ENCODE peak calls at places on chromosomes 2 and 18, in ten cellular contexts. P is GM12864; E is GM04504; N is GM23248; R is epithelial cell of esophagus; U is kidney tubule cell; B is caudate nucleus; S is NCI-H2081; L is effector memory CD4-positive, alpha-beta T cell; O is neuronal stem cell. C is an unnamed sample.

GRCh38 chr2:171509945-171510731 is 12.1 kb upstream of the CYBRD1 start:
- DNase-seq in P (peak; percentile 64), U (no peak), B (no peak), L (no peak), S (no peak), O (no peak), N (peak; percentile 10), E (no peak), R (no peak), C (no peak)

GRCh38 chr2:68936462-68936861 is 16.2 kb downstream of the GKN2 start:
- DNase-seq in B (no peak), S (no peak), U (peak; percentile 86), O (no peak), L (no peak), R (peak; percentile 92), E (peak; percentile 31), P (no peak), N (peak; percentile 70), C (no peak)

GRCh38 chr18:9661564-9661963 is 46.5 kb upstream of the RAB31 start:
- DNase-seq in U (no peak), E (no peak), B (no peak), L (no peak), P (no peak), S (no peak), O (no peak), N (peak; percentile 48), R (peak; percentile 57), C (no peak)

GRCh38 chr2:70086278-70086837 is 919 bp upstream of the PCBP1 start:
- DNase-seq in B (peak; percentile 63), P (peak; percentile 87), S (peak; percentile 75), U (peak; percentile 67), L (peak; percentile 69), O (peak; percentile 83), E (peak; percentile 58), R (peak; percentile 88), N (peak; percentile 93), C (peak; percentile 81)

GRCh38 chr2:33134086-33134763 is 187.5 kb downstream of the LTBP1 start:
- DNase-seq in P (no peak), U (peak; percentile 86), E (peak; percentile 93), S (no peak), O (peak; percentile 18), N (peak; percentile 97), L (no peak), B (no peak), R (peak; percentile 90), C (no peak)

GRCh38 chr2:97011977-97012569 is 25.7 kb upstream of the FAM178B start:
- DNase-seq in U (peak; percentile 60), N (peak; percentile 75), P (peak; percentile 35), E (peak; percentile 14), R (peak; percentile 74), O (peak; percentile 15), L (no peak), S (peak; percentile 45), B (no peak), C (no peak)

GRCh38 chr18:3664563-3665178 is 214.7 kb downstream of the TGIF1 start:
- DNase-seq in L (no peak), E (no peak), B (no peak), R (peak; percentile 41), P (no peak), O (peak; percentile 64), U (no peak), N (peak; percentile 19), S (no peak), C (no peak)

GRCh38 chr2:626491-627339 is 50.5 kb downstream of the TMEM18 start:
- DNase-seq in L (no peak), P (no peak), R (no peak), U (no peak), N (no peak), O (no peak), E (no peak), S (no peak), B (no peak), C (no peak)

GRCh38 chr2:141528990-141529389 is 601.8 kb downstream of the LRP1B start:
- DNase-seq in E (no peak), L (no peak), S (no peak), B (no peak), R (no peak), O (no peak), N (no peak), U (no peak), P (no peak), C (no peak)

GRCh38 chr2:232672581-232672980 is 24.6 kb upstream of the GIGYF2 start:
- DNase-seq in U (no peak), L (no peak), P (no peak), O (no peak), N (no peak), B (no peak), S (no peak), R (no peak), E (no peak), C (no peak)

GRCh38 chr2:98550165-98550564 is 58.1 kb downstream of the COA5 start:
- DNase-seq in U (no peak), P (no peak), O (no peak), R (no peak), B (no peak), N (no peak), E (no peak), S (no peak), L (no peak), C (no peak)

GRCh38 chr18:79199691-79200374 is 130.6 kb downstream of the ATP9B start:
- DNase-seq in L (no peak), S (no peak), U (no peak), E (no peak), P (no peak), B (no peak), O (no peak), R (peak; percentile 72), N (peak; percentile 50), C (no peak)

GRCh38 chr2:111100087-111100764 is 20.5 kb upstream of the BCL2L11 start:
- DNase-seq in P (no peak), L (no peak), B (no peak), S (peak; percentile 59), E (no peak), O (no peak), U (no peak), R (no peak), N (no peak), C (no peak)

GRCh38 chr2:1647417-1648240 is 96.7 kb downstream of the PXDN start:
- DNase-seq in R (no peak), N (no peak), P (no peak), O (no peak), S (no peak), L (no peak), E (no peak), B (no peak), U (no peak), C (no peak)

GRCh38 chr2:174121612-174122011 is 126.7 kb downstream of the OLA1 start:
- DNase-seq in P (no peak), L (no peak), O (no peak), N (no peak), S (peak; percentile 98), E (no peak), R (peak; percentile 74), U (no peak), B (no peak), C (peak; percentile 92)

GRCh38 chr2:203341741-203342310 is 13.6 kb downstream of the ABI2 start:
- DNase-seq in S (no peak), O (no peak), B (no peak), E (no peak), N (peak; percentile 56), L (no peak), U (no peak), P (no peak), R (no peak), C (no peak)

C was measured in NCI-H1930.